ENCODE peak calls at places on chromosomes 11 and 22, in eight cellular contexts. L, K, X, B, P, U, F and W are unnamed samples.

GRCh38 chr22:22884888-22885840 is 2.5 kb upstream of the IGLL5 start:
- DNase-seq in F (peak), L (no peak), B (no peak), K (no peak), X (no peak), U (no peak), P (no peak), W (no peak)

GRCh38 chr22:39785232-39785631 is 108.3 kb downstream of the ENTHD1 start:
- DNase-seq in F (no peak), K (no peak), X (no peak), P (no peak), L (no peak), B (no peak), U (no peak), W (no peak)

GRCh38 chr11:62923634-62924411 is 2.7 kb upstream of the CHRM1 start:
- DNase-seq in B (no peak), L (no peak), F (no peak), X (no peak), K (no peak), P (no peak), U (no peak), W (no peak)

GRCh38 chr11:102560555-102561011 is 30.0 kb upstream of the MMP7 start:
- DNase-seq in K (no peak), U (no peak), P (peak), X (peak), F (peak), B (no peak), L (peak), W (no peak)

GRCh38 chr11:121451178-121451981 is 734 bp upstream of the SORL1 start:
- DNase-seq in B (no peak), K (no peak), X (no peak), U (no peak), L (no peak), F (no peak), P (peak), W (no peak)

GRCh38 chr11:15735711-15736110 is 620.6 kb downstream of the SOX6 start:
- DNase-seq in U (no peak), B (no peak), P (no peak), K (no peak), L (no peak), F (no peak), X (no peak), W (no peak)

GRCh38 chr11:65211293-65212105 is 29.8 kb downstream of the CAPN1 start:
- DNase-seq in U (no peak), B (no peak), X (no peak), P (no peak), L (no peak), F (no peak), K (no peak), W (no peak)

GRCh38 chr11:1511937-1512496 is 25.4 kb upstream of the MOB2 start:
- DNase-seq in B (no peak), U (no peak), P (no peak), F (no peak), X (no peak), L (no peak), K (no peak), W (no peak)

GRCh38 chr11:78213526-78214330 is 25.0 kb downstream of the USP35 start:
- DNase-seq in U (no peak), K (no peak), B (no peak), P (no peak), F (no peak), L (no peak), X (no peak), W (no peak)